ENCODE peak calls at places on chromosome 3, in six cellular contexts. E is left ventricle myocardium inferior, P is left lung, W is glutamatergic neuron, K is right lobe of liver, B is mesothelial cell of epicardium. T is an unnamed sample.
A peak's percentile ranks its signal among the peaks of the same experiment; 100 is the strongest.

GRCh38 chr3:88150371-88150770 is 612 bp downstream of the C3orf38 start:
- DNase-seq in E (no peak), P (no peak), W (no peak), K (no peak), B (no peak), T (no peak)

GRCh38 chr3:188978772-188979171 is 193.0 kb upstream of the TPRG1 start:
- DNase-seq in E (no peak), P (no peak), W (no peak), K (no peak), B (no peak), T (no peak)

GRCh38 chr3:43873723-43874122 is 183.0 kb downstream of the ABHD5 start:
- DNase-seq in E (no peak), P (no peak), W (no peak), K (no peak), B (no peak), T (no peak)

GRCh38 chr3:195250473-195251251 is 20.3 kb downstream of the XXYLT1 start:
- DNase-seq in E (peak; percentile 42), P (peak; percentile 19), W (no peak), K (no peak), B (no peak), T (no peak)

GRCh38 chr3:69079269-69080159 is 651 bp downstream of the UBA3 start:
- DNase-seq in E (no peak), P (peak; percentile 83), W (peak; percentile 57), K (peak; percentile 35), B (peak; percentile 39), T (no peak)

GRCh38 chr3:143601738-143602480 is 246.4 kb downstream of the SLC9A9 start:
- DNase-seq in E (peak; percentile 28), P (no peak), W (no peak), K (peak; percentile 54), B (no peak), T (no peak)

GRCh38 chr3:142104763-142105162 is 44.6 kb downstream of the TFDP2 start:
- DNase-seq in E (no peak), P (no peak), W (no peak), K (no peak), B (no peak), T (no peak)

GRCh38 chr3:165185707-165186327 is 10.4 kb downstream of the SLITRK3 start:
- DNase-seq in E (no peak), P (no peak), W (peak; percentile 62), K (peak; percentile 34), B (peak; percentile 25), T (no peak)

GRCh38 chr3:9750556-9751411 is 1.0 kb downstream of the OGG1 start:
- DNase-seq in E (no peak), P (no peak), W (no peak), K (peak; percentile 45), B (no peak), T (no peak)

GRCh38 chr3:13850161-13850945 is 29.5 kb downstream of the WNT7A start:
- DNase-seq in E (no peak), P (peak; percentile 92), W (no peak), K (no peak), B (peak; percentile 39), T (no peak)

GRCh38 chr3:144636833-144637232 is 665.2 kb downstream of the DIPK2A start:
- DNase-seq in E (no peak), P (no peak), W (peak; percentile 19), K (no peak), B (no peak), T (no peak)

GRCh38 chr3:66182228-66182627 is 38.6 kb upstream of the SLC25A26 start:
- DNase-seq in E (no peak), P (no peak), W (no peak), K (no peak), B (no peak), T (no peak)

GRCh38 chr3:123660900-123661299 is 76.0 kb upstream of the HACD2 start:
- DNase-seq in E (peak; percentile 92), P (peak; percentile 90), W (no peak), K (peak; percentile 90), B (peak; percentile 65), T (no peak)

GRCh38 chr3:40178012-40178594 is 131.4 kb upstream of the EIF1B start:
- DNase-seq in E (no peak), P (no peak), W (no peak), K (no peak), B (no peak), T (no peak)

GRCh38 chr3:18446067-18446793 is 21.1 kb upstream of the SATB1 start:
- DNase-seq in E (no peak), P (no peak), W (no peak), K (no peak), B (no peak), T (no peak)

GRCh38 chr3:11467875-11468274 is 175.8 kb downstream of the VGLL4 start:
- DNase-seq in E (no peak), P (no peak), W (no peak), K (no peak), B (no peak), T (no peak)

GRCh38 chr3:197482001-197482400 is 73.8 kb downstream of the BDH1 start:
- DNase-seq in E (no peak), P (no peak), W (no peak), K (no peak), B (no peak), T (no peak)

GRCh38 chr3:174784206-174784934 is 74.8 kb upstream of the NAALADL2 start:
- DNase-seq in E (no peak), P (no peak), W (no peak), K (no peak), B (no peak), T (no peak)

GRCh38 chr3:109337393-109337792 is at the start of gene DPPA4:
- DNase-seq in E (no peak), P (no peak), W (peak; percentile 46), K (no peak), B (no peak), T (no peak)

GRCh38 chr3:11534011-11534782 is 109.5 kb downstream of the VGLL4 start:
- DNase-seq in E (no peak), P (no peak), W (no peak), K (no peak), B (no peak), T (no peak)

GRCh38 chr3:10370429-10370828 is 49.5 kb upstream of the SEC13 start:
- DNase-seq in E (no peak), P (peak; percentile 34), W (no peak), K (no peak), B (no peak), T (no peak)

GRCh38 chr3:151204530-151205401 is 1.8 kb upstream of the GPR171 start:
- DNase-seq in E (no peak), P (no peak), W (no peak), K (no peak), B (no peak), T (no peak)

GRCh38 chr3:64300790-64301423 is 75.6 kb upstream of the PRICKLE2 start:
- DNase-seq in E (no peak), P (no peak), W (no peak), K (no peak), B (no peak), T (no peak)

DNA sequence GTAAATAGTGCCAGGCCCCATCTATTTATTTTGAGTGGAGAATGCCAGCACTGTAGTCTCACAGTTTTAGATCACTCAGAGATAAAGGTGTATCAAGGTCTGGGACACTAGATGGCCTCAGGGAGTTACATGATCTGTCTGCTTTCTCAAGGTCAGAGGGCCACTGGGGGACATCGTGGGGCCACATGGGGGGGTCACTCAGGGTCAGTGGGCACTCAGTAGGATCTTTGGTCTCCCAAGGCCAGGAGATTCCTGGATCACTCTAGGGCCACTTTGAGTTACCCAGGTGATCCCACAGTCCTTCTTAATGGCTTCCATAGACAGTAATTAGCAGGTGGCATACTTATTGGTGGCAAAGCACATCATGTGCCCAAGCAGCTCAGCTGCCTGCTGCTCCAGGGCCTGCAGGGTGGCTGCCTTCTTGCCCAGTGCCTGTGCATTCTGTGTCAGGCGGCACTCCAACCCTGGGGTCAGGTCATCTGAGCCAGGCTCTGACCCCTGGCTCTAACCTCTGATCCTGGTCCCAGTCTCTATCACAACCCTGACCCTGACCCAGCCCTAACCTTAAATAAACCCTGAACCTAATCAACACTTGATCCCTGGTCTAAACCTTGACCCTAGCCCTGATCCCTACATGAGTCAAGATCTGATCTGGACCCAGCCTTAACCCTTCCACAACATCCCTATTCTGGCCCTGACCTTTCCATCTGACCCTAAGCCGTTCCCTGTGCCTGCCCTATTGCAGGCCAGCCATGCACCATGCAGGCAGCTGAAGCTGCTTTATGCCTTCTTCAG is 1.8 kb upstream of the LAMB2 start:
- DNase-seq in E (no peak), P (no peak), W (no peak), K (peak; percentile 51), B (no peak), T (no peak)
- TF ChIP-seq CTCF in E (no peak), P (no peak), W (no peak), K (peak; percentile 6), B (no peak), T (no peak)

DNA sequence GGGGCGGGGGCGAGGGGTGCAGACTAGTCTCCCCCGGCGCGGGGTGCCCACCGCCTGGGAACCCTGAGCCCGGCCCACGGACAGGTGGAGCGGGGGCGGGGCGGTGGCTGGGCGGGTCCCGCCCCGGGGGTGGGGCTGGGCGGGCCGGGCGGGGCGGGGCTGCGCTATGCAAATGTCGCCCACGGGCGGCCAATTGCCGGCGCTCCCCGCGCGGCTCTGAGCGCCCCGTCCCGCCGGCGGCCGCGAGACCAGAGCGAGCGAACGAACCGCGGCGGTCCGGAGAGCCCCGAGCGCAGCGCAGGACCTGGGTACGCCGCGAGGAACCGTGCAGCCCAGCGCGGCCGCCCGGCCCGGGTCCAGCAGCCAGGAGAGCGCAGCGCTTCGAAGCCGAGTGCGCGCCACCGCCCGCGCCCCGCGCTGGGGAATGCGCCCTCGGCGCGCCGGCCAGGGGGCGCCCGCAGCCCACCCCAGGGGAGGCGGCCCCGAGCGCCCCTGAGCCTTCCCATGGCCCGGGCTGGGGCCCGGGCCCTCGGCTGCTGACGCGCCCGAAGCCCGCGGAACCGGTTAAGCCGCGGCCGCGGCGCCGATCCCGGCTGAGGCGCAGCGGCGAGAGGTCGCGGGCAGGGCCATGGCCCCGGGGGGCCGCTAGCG is at the start of gene SEMA3F:
- DNase-seq in E (peak; percentile 63), P (peak; percentile 92), W (peak; percentile 75), K (peak; percentile 76), B (peak; percentile 62), T (peak; percentile 81)
- TF ChIP-seq CTCF in E (peak; percentile 53), P (no peak), W (no peak), K (peak; percentile 39), B (no peak), T (peak; percentile 5)

GRCh38 chr3:156474560-156475389 is 80.1 kb downstream of the SSR3 start:
- DNase-seq in E (no peak), P (no peak), W (peak; percentile 44), K (no peak), B (no peak), T (no peak)
- TF ChIP-seq CTCF in E (peak; percentile 48), P (peak; percentile 14), W (peak; percentile 62), K (peak; percentile 36), B (peak; percentile 45), T (peak; percentile 71)

DNA sequence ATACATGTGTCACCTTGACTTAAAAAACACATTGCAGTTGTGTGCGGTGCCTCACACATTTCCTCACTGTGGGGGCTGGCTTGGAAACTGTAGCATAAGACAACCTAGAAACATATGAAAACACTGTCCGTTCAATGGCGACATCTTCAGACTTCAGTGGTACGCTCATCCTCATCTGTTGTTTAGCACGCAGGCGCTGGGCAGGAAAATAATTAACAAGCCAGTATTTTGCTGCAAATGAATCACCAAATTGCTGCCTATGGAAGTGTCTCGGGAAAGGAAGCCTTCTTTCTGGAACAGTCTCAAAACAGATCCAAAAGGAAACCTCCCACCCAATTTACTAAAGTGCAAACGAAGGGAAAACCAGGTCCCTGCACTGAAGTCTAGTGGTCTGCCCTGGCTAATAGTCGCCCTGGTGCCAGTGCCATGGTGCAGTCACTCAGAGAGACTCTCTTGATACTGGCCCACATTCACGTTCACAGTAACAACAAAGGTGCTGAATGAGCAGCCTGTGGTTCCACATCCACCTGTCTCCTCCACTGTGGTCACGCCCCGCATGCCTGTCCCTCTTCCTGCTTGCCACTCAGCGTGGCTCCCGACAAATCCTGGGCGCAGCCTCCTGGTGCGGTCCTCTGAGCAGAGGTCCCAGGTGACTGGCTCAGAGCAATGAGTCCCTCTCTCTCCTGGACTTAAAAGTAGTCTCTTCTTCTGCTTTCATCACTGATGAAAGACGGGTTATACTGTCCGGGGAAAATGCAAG is 35.6 kb upstream of the MUC13 start:
- DNase-seq in E (no peak), P (no peak), W (no peak), K (no peak), B (no peak), T (no peak)
- TF ChIP-seq CTCF in E (no peak), P (no peak), W (no peak), K (no peak), B (no peak), T (no peak)

T was measured in type B pancreatic cell.